ENCODE peak calls at places on chromosome 14, in nine cellular contexts. L is astrocyte of the spinal cord, J is testis, I is aorta, U is ovary, N is breast epithelium, R is brain microvascular endothelial cell, X is upper lobe of right lung, D is ascending aorta. O is an unnamed sample.

GRCh38 chr14:38481939-38482678 is 226.2 kb upstream of the CLEC14A start:
- DNase-seq in L (peak; percentile 34), J (no peak), I (no peak), U (no peak), N (no peak), R (no peak), X (peak; percentile 57), D (no peak), O (no peak)

GRCh38 chr14:55077691-55078151 is 26.3 kb downstream of the MAPK1IP1L start:
- DNase-seq in L (no peak), J (peak; percentile 13), I (no peak), U (no peak), N (peak; percentile 87), R (peak; percentile 14), X (peak; percentile 77), D (no peak), O (peak; percentile 37)

GRCh38 chr14:89236846-89237245 is 180.2 kb downstream of the FOXN3 start:
- DNase-seq in L (no peak), J (no peak), I (no peak), U (no peak), N (no peak), R (no peak), X (no peak), D (no peak), O (no peak)

GRCh38 chr14:72889366-72889765 is 4.5 kb downstream of the DPF3 start:
- DNase-seq in L (no peak), J (no peak), I (no peak), U (no peak), N (no peak), R (no peak), X (no peak), D (no peak), O (no peak)

GRCh38 chr14:99660794-99661193 is 15.9 kb downstream of the HHIPL1 start:
- DNase-seq in L (no peak), J (no peak), I (no peak), U (no peak), N (no peak), R (no peak), X (no peak), D (no peak), O (no peak)

GRCh38 chr14:93090826-93091583 is 24.7 kb downstream of the ITPK1 start:
- DNase-seq in L (no peak), J (peak; percentile 46), I (no peak), U (peak; percentile 31), N (no peak), R (no peak), X (no peak), D (no peak), O (no peak)

GRCh38 chr14:67586302-67586701 is 13.8 kb downstream of the PIGH start:
- DNase-seq in L (no peak), J (no peak), I (no peak), U (no peak), N (no peak), R (no peak), X (no peak), D (no peak), O (no peak)

GRCh38 chr14:82999802-83000201 is 1466.1 kb upstream of the SEL1L start:
- DNase-seq in L (no peak), J (no peak), I (no peak), U (no peak), N (no peak), R (no peak), X (no peak), D (no peak), O (peak; percentile 42)

GRCh38 chr14:73047808-73048207 is 10.5 kb upstream of the RBM25 start:
- DNase-seq in L (no peak), J (no peak), I (no peak), U (no peak), N (no peak), R (no peak), X (no peak), D (no peak), O (no peak)

GRCh38 chr14:49303952-49304516 is 282.1 kb downstream of the RPS29 start:
- DNase-seq in L (peak; percentile 37), J (peak; percentile 68), I (no peak), U (no peak), N (no peak), R (peak; percentile 57), X (no peak), D (no peak), O (no peak)

GRCh38 chr14:66009104-66009503 is 477.1 kb upstream of the CCDC196 start:
- DNase-seq in L (peak; percentile 56), J (no peak), I (no peak), U (no peak), N (no peak), R (peak; percentile 41), X (no peak), D (no peak), O (no peak)

GRCh38 chr14:74350211-74350943 is 2.1 kb downstream of the VRTN start:
- DNase-seq in L (no peak), J (no peak), I (no peak), U (no peak), N (no peak), R (no peak), X (no peak), D (no peak), O (no peak)

GRCh38 chr14:72480465-72481243 is 413.2 kb downstream of the DPF3 start:
- DNase-seq in L (no peak), J (no peak), I (no peak), U (no peak), N (no peak), R (no peak), X (no peak), D (no peak), O (no peak)

GRCh38 chr14:91138511-91139359 is 24.9 kb downstream of the DGLUCY start:
- DNase-seq in L (no peak), J (no peak), I (no peak), U (no peak), N (no peak), R (peak; percentile 10), X (no peak), D (no peak), O (peak; percentile 38)

GRCh38 chr14:59398841-59399240 is 66.3 kb downstream of the GPR135 start:
- DNase-seq in L (no peak), J (no peak), I (no peak), U (no peak), N (no peak), R (no peak), X (no peak), D (no peak), O (no peak)

GRCh38 chr14:23056956-23057756 is at the start of gene CDH24:
- DNase-seq in L (peak; percentile 68), J (peak; percentile 75), I (peak; percentile 81), U (peak; percentile 76), N (peak; percentile 51), R (no peak), X (peak; percentile 85), D (peak; percentile 83), O (peak; percentile 81)

GRCh38 chr14:54253195-54253947 is 143.4 kb upstream of the CDKN3 start:
- DNase-seq in L (peak; percentile 98), J (no peak), I (peak; percentile 53), U (no peak), N (no peak), R (peak; percentile 79), X (no peak), D (no peak), O (no peak)

DNA sequence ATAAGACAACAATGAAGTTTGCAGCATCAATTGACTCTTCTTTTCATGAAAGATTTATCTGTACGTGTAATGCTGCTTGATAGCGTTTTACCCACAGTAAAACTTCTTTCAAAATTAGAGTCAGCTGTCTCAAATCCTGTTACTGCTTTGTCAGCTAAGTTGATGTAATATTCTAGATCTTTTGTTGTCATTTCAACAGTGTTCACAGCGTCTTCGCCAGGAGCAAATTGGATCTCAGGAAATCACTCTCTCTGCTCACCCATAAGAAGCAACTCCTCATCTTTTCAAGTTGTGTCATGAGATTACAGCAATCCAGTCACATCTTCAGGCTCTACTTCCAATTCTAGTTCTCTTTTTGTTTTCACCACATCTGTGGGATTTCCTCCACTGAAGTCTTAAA is 9.5 kb downstream of the PCNX1 start:
- DNase-seq in L (no peak), J (no peak), I (no peak), U (no peak), N (no peak), R (no peak), X (no peak), D (no peak), O (no peak)
- H3K4me3 ChIP-seq in L (no peak overlapping the region), J (no peak overlapping the region), I (no peak overlapping the region), U (no peak overlapping the region), N (no peak overlapping the region), R (no peak overlapping the region), X (no peak overlapping the region), D (no peak overlapping the region), O (no peak overlapping the region)

DNA sequence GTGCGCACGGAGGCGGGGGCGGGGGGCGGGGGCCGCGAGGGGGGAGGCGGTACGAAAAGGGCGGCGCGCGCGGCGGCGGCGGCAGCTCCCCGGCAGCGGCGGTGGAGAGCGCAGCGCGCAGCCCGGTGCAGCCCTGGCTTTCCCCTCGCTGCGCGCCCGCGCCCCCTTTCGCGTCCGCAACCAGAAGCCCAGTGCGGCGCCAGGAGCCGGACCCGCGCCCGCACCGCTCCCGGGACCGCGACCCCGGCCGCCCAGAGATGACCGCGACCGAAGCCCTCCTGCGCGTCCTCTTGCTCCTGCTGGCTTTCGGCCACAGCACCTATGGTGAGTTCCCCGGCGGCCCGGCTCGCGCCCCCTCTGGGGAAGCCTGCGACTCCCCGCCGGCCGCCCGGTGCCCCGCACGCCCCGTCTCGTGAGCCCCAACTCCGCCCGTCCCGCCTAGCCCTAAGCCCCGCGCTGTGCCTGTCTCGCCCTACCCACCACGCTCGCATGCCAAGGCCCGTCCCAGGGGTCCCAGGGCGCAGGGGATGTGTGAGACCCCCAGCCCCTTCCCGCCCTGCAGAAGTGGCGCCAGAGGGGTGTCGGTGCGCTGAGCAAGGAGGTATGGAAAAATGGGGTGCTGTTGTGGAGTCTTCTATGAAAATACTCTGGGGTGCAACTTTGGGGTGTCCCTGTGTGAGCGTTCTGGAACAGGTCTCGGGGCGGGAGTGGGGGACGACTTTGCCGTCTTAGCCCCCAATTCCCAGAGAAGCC is at the start of gene DLK1:
- DNase-seq in L (no peak), J (no peak), I (no peak), U (no peak), N (no peak), R (no peak), X (no peak), D (no peak), O (no peak)
- H3K4me3 ChIP-seq in L (no peak within 1 kb of the TSS), J (peak within 1 kb of the TSS; percentile 32), I (no peak within 1 kb of the TSS), U (peak within 1 kb of the TSS; percentile 20), N (peak within 1 kb of the TSS; percentile 30), R (no peak within 1 kb of the TSS), X (no peak within 1 kb of the TSS), D (no peak within 1 kb of the TSS), O (no peak within 1 kb of the TSS)

GRCh38 chr14:104580961-104581360 is 1.4 kb downstream of the C14orf180 start:
- DNase-seq in L (no peak), J (peak; percentile 61), I (peak; percentile 66), U (no peak), N (peak; percentile 27), R (no peak), X (no peak), D (no peak), O (no peak)
- H3K4me3 ChIP-seq in L (no peak overlapping the region), J (no peak overlapping the region), I (no peak overlapping the region), U (no peak overlapping the region), N (no peak overlapping the region), R (no peak overlapping the region), X (no peak overlapping the region), D (no peak overlapping the region), O (no peak overlapping the region)

DNA sequence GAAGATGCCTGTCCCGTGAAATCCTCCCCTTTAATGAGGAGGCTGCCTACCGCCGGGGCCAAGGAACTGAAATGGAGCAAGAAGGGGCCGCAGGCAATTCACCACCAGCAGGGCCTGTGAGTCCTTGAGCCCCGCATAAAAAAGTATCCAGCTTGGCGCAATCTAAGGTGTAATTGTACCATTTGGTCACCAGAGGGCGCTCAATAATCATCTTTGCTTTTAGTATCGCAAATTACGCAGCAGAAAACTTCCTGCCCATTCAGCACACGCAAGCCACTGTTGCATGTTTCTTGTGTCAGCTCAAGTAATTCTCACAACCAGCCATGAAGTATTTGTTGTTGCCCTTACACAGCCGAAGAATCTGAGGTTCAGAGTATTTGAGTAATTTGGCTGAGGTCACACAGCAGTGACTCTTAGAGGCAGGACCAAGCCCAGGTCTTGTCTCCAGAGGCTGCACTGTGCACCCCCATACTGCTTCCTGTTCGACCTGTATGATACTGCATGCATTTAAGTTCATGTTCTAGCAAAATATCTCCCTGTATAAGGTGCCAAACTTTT is 54.1 kb upstream of the PPP2R5C start:
- DNase-seq in L (peak; percentile 83), J (peak; percentile 65), I (peak; percentile 61), U (peak; percentile 34), N (peak; percentile 40), R (peak; percentile 66), X (no peak), D (no peak), O (peak; percentile 49)
- H3K4me3 ChIP-seq in L (no peak overlapping the region), J (no peak overlapping the region), I (no peak overlapping the region), U (no peak overlapping the region), N (no peak overlapping the region), R (no peak overlapping the region), X (no peak overlapping the region), D (no peak overlapping the region), O (no peak overlapping the region)